ENCODE peak calls at places on chromosomes 4 and X, in five cellular contexts. Y is GM23338, F is ovary, G is lower lobe of right lung, V is breast epithelium. I is an unnamed sample.

GRCh38 chrX:124426824-124427223 is 80.5 kb downstream of the SH2D1A start:
- DNase-seq in Y (no peak), F (no peak), G (no peak), V (no peak), I (no peak)

GRCh38 chr4:35358001-35358584 is 886.2 kb downstream of the ARAP2 start:
- DNase-seq in Y (peak; percentile 26), F (no peak), G (no peak), V (no peak), I (no peak)

GRCh38 chr4:88965053-88965452 is 91.9 kb downstream of the FAM13A start:
- DNase-seq in Y (no peak), F (no peak), G (no peak), V (no peak), I (no peak)

GRCh38 chr4:126748736-126749135 is 884.0 kb upstream of the INTU start:
- DNase-seq in Y (no peak), F (no peak), G (no peak), V (no peak), I (no peak)

GRCh38 chr4:87985097-87985886 is 9.8 kb downstream of the SPP1 start:
- DNase-seq in Y (peak; percentile 80), F (no peak), G (peak; percentile 57), V (no peak), I (peak; percentile 79)

GRCh38 chr4:85498068-85498733 is 23.3 kb downstream of the ARHGAP24 start:
- DNase-seq in Y (no peak), F (no peak), G (peak; percentile 79), V (peak; percentile 60), I (peak; percentile 14)

GRCh38 chr4:53459548-53459947 is 82.1 kb downstream of the FIP1L1 start:
- DNase-seq in Y (no peak), F (no peak), G (no peak), V (no peak), I (no peak)

GRCh38 chrX:121308276-121308805 is 260.9 kb downstream of the GLUD2 start:
- DNase-seq in Y (peak; percentile 42), F (no peak), G (no peak), V (no peak), I (peak; percentile 0)

GRCh38 chr4:168483786-168484185 is 3.5 kb upstream of the DDX60L start:
- DNase-seq in Y (no peak), F (no peak), G (no peak), V (no peak), I (no peak)

GRCh38 chrX:29858714-29859113 is 356.6 kb upstream of the MAGEB2 start:
- DNase-seq in Y (no peak), F (no peak), G (no peak), V (no peak), I (no peak)

GRCh38 chrX:4572652-4573051 is 859.2 kb upstream of the PRKX start:
- DNase-seq in Y (peak; percentile 1), F (no peak), G (no peak), V (no peak), I (no peak)

GRCh38 chr4:180558427-180558826 is 1684.8 kb upstream of the TENM3 start:
- DNase-seq in Y (peak; percentile 30), F (no peak), G (no peak), V (no peak), I (no peak)

GRCh38 chr4:105474110-105474518 is 252 bp upstream of the PPA2 start:
- DNase-seq in Y (peak; percentile 92), F (peak; percentile 86), G (peak; percentile 92), V (peak; percentile 79), I (no peak)

GRCh38 chr4:102862747-102863146 is 6.0 kb upstream of the CISD2 start:
- DNase-seq in Y (no peak), F (no peak), G (no peak), V (no peak), I (no peak)

GRCh38 chr4:153655004-153655541 is 29.0 kb upstream of the TLR2 start:
- DNase-seq in Y (no peak), F (no peak), G (no peak), V (no peak), I (no peak)

GRCh38 chr4:120611092-120611491 is 311.4 kb downstream of the PRDM5 start:
- DNase-seq in Y (no peak), F (no peak), G (no peak), V (no peak), I (no peak)

GRCh38 chr4:99856166-99856565 is 38.1 kb downstream of the LAMTOR3 start:
- DNase-seq in Y (no peak), F (no peak), G (no peak), V (no peak), I (no peak)

GRCh38 chr4:7043521-7044414 is 596 bp downstream of the TADA2B start:
- DNase-seq in Y (peak; percentile 48), F (peak; percentile 61), G (peak; percentile 74), V (no peak), I (peak; percentile 39)

GRCh38 chr4:40811886-40812857 is 62.4 kb downstream of the NSUN7 start:
- DNase-seq in Y (no peak), F (no peak), G (peak; percentile 62), V (no peak), I (no peak)

GRCh38 chr4:56315543-56315942 is 71.7 kb downstream of the AASDH start:
- DNase-seq in Y (no peak), F (no peak), G (no peak), V (no peak), I (no peak)

GRCh38 chr4:110130578-110131358 is 67.6 kb downstream of the ELOVL6 start:
- DNase-seq in Y (no peak), F (no peak), G (no peak), V (no peak), I (no peak)

GRCh38 chr4:37243722-37244582 is 591 bp upstream of the NWD2 start:
- DNase-seq in Y (peak; percentile 83), F (no peak), G (peak; percentile 29), V (no peak), I (peak; percentile 13)

GRCh38 chr4:185792384-185793146 is 19.4 kb downstream of the SORBS2 start:
- DNase-seq in Y (no peak), F (no peak), G (no peak), V (no peak), I (no peak)

GRCh38 chr4:103934178-103934789 is 214.5 kb upstream of the TACR3 start:
- DNase-seq in Y (peak; percentile 73), F (no peak), G (no peak), V (no peak), I (no peak)

GRCh38 chr4:3384391-3384770 is 57.4 kb upstream of the HGFAC start:
- DNase-seq in Y (no peak), F (no peak), G (peak; percentile 64), V (no peak), I (no peak)

GRCh38 chr4:8316251-8316771 is 46.8 kb downstream of the HTRA3 start:
- DNase-seq in Y (peak; percentile 33), F (no peak), G (no peak), V (no peak), I (no peak)

DNA sequence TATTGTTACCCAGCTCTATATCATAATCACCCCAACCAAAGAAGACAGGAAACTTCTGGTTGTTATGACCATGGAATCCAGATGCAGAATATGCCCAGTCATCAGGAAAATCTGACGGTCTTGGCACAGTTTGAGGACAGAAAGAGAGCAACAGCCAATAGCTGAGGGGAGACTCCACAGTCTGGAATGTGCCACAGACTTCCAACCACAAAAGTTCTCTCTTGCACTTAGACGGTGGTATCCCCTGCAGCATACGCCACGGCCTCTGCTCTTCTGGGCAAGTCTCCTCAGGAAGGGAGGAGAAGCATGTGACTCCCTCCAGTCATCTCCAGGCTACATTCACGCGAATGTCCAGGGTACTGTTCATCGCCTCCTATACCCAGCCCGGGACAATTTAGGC is 18.4 kb downstream of the ZNF827 start:
- DNase-seq in Y (no peak), F (no peak), G (no peak), V (peak; percentile 59), I (no peak)
- H3K27ac ChIP-seq in Y (no peak overlapping the region), F (no peak overlapping the region), G (no peak overlapping the region), V (peak overlapping the region; percentile 64), I (no peak overlapping the region)

DNA sequence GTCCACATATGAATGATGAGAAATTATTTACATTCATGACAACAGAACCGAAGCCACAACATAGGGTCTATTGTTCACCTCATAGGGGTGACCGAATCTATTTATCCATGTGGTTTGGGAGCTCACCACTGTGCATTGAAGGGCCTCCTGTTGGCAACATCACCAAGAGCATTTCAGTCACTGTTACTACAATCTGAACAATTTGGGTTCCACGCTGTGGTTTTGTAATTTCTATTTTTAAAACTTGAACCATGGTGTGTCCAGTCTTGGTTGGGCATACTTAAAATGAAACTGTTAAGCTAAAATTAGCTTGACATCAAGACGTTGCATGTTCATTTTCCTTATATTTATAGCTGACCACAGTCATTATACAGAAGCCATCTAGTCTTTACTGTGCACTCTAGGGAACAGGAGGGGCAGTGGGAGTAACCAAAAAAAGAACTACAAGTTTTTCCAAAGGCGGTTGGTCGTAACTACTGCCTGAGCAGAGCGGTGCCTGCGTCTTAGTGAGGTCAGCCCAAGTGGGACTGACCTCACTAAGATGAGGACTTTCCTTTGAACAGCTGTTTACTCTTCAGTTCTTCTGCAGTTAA is 192.1 kb downstream of the SPRY1 start:
- DNase-seq in Y (no peak), F (no peak), G (no peak), V (no peak), I (no peak)
- H3K4me3 ChIP-seq in Y (no peak overlapping the region), F (no peak overlapping the region), G (no peak overlapping the region), V (no peak overlapping the region), I (no peak overlapping the region)

GRCh38 chrX:112636288-112636687 is 43.5 kb downstream of the LHFPL1 start:
- DNase-seq in Y (no peak), F (no peak), G (no peak), V (no peak), I (no peak)

GRCh38 chrX:112628288-112628687 is 51.5 kb downstream of the LHFPL1 start:
- DNase-seq in Y (no peak), F (no peak), G (no peak), V (no peak), I (no peak)

GRCh38 chrX:112630187-112630586 is 49.6 kb downstream of the LHFPL1 start:
- DNase-seq in Y (no peak), F (no peak), G (no peak), V (no peak), I (no peak)

GRCh38 chrX:112636951-112637541 is 42.7 kb downstream of the LHFPL1 start:
- DNase-seq in Y (no peak), F (no peak), G (no peak), V (no peak), I (no peak)

GRCh38 chrX:112631892-112632291 is 47.8 kb downstream of the LHFPL1 start:
- DNase-seq in Y (no peak), F (no peak), G (no peak), V (no peak), I (no peak)
- H3K27ac ChIP-seq in Y (no peak overlapping the region), F (no peak overlapping the region), G (no peak overlapping the region), V (no peak overlapping the region), I (no peak overlapping the region)

DNA sequence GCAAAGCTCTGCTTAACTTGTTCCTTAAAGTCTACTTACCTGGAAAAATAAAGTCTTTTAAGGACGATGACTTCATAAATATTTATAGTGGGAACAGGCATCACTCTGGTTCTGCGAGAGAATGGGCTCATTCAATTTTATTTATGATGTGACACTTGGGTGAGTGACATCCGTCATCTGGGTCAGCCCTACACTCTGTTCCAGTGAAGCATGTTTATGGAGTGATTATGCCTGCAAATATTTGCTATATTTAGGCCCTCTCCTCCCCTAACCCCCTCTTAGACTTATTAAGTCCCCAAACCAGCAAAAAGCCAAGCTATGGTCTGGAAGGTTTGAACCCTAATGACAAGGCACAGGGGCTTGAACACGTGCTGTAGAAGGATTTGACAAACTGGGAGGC is 55.8 kb downstream of the C4orf51 start:
- DNase-seq in Y (no peak), F (no peak), G (no peak), V (no peak), I (no peak)
- H3K4me3 ChIP-seq in Y (no peak overlapping the region), F (no peak overlapping the region), G (no peak overlapping the region), V (no peak overlapping the region), I (no peak overlapping the region)

GRCh38 chr4:145812902-145813301 is 125.7 kb downstream of the ZNF827 start:
- DNase-seq in Y (no peak), F (no peak), G (no peak), V (no peak), I (no peak)
- H3K27ac ChIP-seq in Y (no peak overlapping the region), F (no peak overlapping the region), G (no peak overlapping the region), V (no peak overlapping the region), I (no peak overlapping the region)

GRCh38 chr4:5890063-5890727 is 2.7 kb downstream of the CRMP1 start:
- DNase-seq in Y (peak; percentile 93), F (no peak), G (no peak), V (no peak), I (no peak)
- H3K4me3 ChIP-seq in Y (peak overlapping the region; percentile 93), F (no peak overlapping the region), G (peak overlapping the region; percentile 36), V (no peak overlapping the region), I (no peak overlapping the region)